ENCODE peak calls at places on chromosome 21, in four cellular contexts. F, V, Q and U are unnamed samples.
A peak's percentile ranks its signal among the peaks of the same experiment; 100 is the strongest.

GRCh38 chr21:44487831-44488230 is 32.5 kb downstream of the LRRC3 start:
- DNase-seq in F (no peak), V (no peak), Q (no peak), U (peak; percentile 61)

GRCh38 chr21:42988234-42988965 is 14.0 kb downstream of the PKNOX1 start:
- DNase-seq in F (peak; percentile 52), V (no peak), Q (no peak), U (peak; percentile 38)

GRCh38 chr21:33370292-33370691 is 32.9 kb upstream of the IFNGR2 start:
- DNase-seq in F (no peak), V (no peak), Q (no peak), U (no peak)

GRCh38 chr21:17598437-17598836 is 14.3 kb downstream of the BTG3 start:
- DNase-seq in F (no peak), V (no peak), Q (no peak), U (no peak)

GRCh38 chr21:44876849-44877575 is 3.5 kb upstream of the PTTG1IP start:
- DNase-seq in F (no peak), V (no peak), Q (no peak), U (no peak)

GRCh38 chr21:31416465-31416864 is 72.4 kb upstream of the TIAM1 start:
- DNase-seq in F (peak; percentile 53), V (no peak), Q (no peak), U (no peak)

GRCh38 chr21:20570824-20571232 is 427.4 kb upstream of the NCAM2 start:
- DNase-seq in F (no peak), V (no peak), Q (no peak), U (peak; percentile 30)

GRCh38 chr21:21740207-21740606 is 742.0 kb downstream of the NCAM2 start:
- DNase-seq in F (peak; percentile 20), V (no peak), Q (no peak), U (no peak)

GRCh38 chr21:37780991-37781983 is 135.0 kb downstream of the KCNJ6 start:
- DNase-seq in F (no peak), V (no peak), Q (no peak), U (peak; percentile 32)

GRCh38 chr21:30839304-30839703 is 9.7 kb upstream of the KRTAP7-1 start:
- DNase-seq in F (no peak), V (no peak), Q (no peak), U (peak; percentile 32)

GRCh38 chr21:28885853-28886177 is 106.9 kb downstream of the LTN1 start:
- DNase-seq in F (no peak), V (no peak), Q (no peak), U (no peak)

GRCh38 chr21:32776743-32777142 is 5.2 kb upstream of the PAXBP1 start:
- DNase-seq in F (no peak), V (no peak), Q (no peak), U (no peak)